ENCODE peak calls at places on chromosomes 4 and X, in four cellular contexts. V is right lobe of liver, K is A549, Z is Peyer's patch. D is an unnamed sample.

GRCh38 chr4:81663368-81663767 is 191.7 kb upstream of the RASGEF1B start:
- DNase-seq in V (peak; percentile 61), K (no peak), Z (no peak), D (no peak)

GRCh38 chr4:7581477-7581876 is 146.7 kb upstream of the PSAPL1 start:
- DNase-seq in K (no peak), V (no peak), Z (no peak), D (peak; percentile 29)

GRCh38 chr4:71396382-71396781 is 57.6 kb downstream of the SLC4A4 start:
- DNase-seq in K (no peak), Z (no peak), V (no peak), D (no peak)

GRCh38 chrX:16239211-16239610 is 71.9 kb downstream of the MAGEB17 start:
- DNase-seq in V (no peak), K (peak; percentile 2), Z (no peak), D (peak; percentile 10)

GRCh38 chrX:27583976-27584375 is 6.2 kb upstream of the DCAF8L2 start:
- DNase-seq in V (no peak), Z (no peak), K (no peak), D (no peak)

GRCh38 chr4:153451931-153452660 is 14.1 kb upstream of the TMEM131L start:
- DNase-seq in Z (no peak), V (no peak), K (no peak), D (no peak)

GRCh38 chrX:71859637-71860036 is 51.0 kb upstream of the NHSL2 start:
- DNase-seq in K (no peak), V (no peak), Z (no peak), D (no peak)

GRCh38 chr4:122819708-122820449 is 6.8 kb upstream of the FGF2 start:
- DNase-seq in V (no peak), K (no peak), Z (no peak), D (no peak)

GRCh38 chrX:53317365-53318069 is 36.1 kb upstream of the IQSEC2 start:
- DNase-seq in Z (peak; percentile 74), V (peak; percentile 50), K (peak; percentile 70), D (peak; percentile 40)

GRCh38 chr4:47383829-47384427 is 79.6 kb downstream of the COMMD8 start:
- DNase-seq in V (no peak), K (peak; percentile 1), Z (no peak), D (no peak)

GRCh38 chr4:81376720-81377119 is 95.0 kb downstream of the RASGEF1B start:
- DNase-seq in Z (no peak), V (no peak), K (no peak), D (no peak)

GRCh38 chr4:149102765-149103164 is 660.6 kb upstream of the NR3C2 start:
- DNase-seq in V (no peak), K (no peak), Z (no peak), D (no peak)

GRCh38 chrX:65871671-65872311 is 168.1 kb downstream of the VSIG4 start:
- DNase-seq in V (no peak), K (peak; percentile 22), Z (peak; percentile 31), D (no peak)

GRCh38 chr4:141375855-141376254 is 155.2 kb downstream of the ZNF330 start:
- DNase-seq in K (peak; percentile 65), V (no peak), Z (no peak), D (peak; percentile 63)

GRCh38 chr4:137956256-137956655 is 285.9 kb downstream of the SLC7A11 start:
- DNase-seq in V (no peak), Z (no peak), K (no peak), D (no peak)

GRCh38 chr4:105674011-105674410 is 34.5 kb downstream of the INTS12 start:
- DNase-seq in K (no peak), Z (no peak), V (no peak), D (no peak)

GRCh38 chr4:31051565-31051964 is 331.4 kb downstream of the PCDH7 start:
- DNase-seq in K (no peak), Z (no peak), V (no peak), D (no peak)

GRCh38 chr4:81469774-81470455 is 1.8 kb downstream of the RASGEF1B start:
- DNase-seq in K (no peak), V (no peak), Z (no peak), D (no peak)

GRCh38 chr4:99394913-99395312 is 40.2 kb downstream of the ADH7 start:
- DNase-seq in Z (no peak), V (no peak), K (no peak), D (no peak)

GRCh38 chrX:19875051-19875432 is 12.4 kb downstream of the SH3KBP1 start:
- DNase-seq in V (no peak), Z (peak; percentile 56), K (no peak), D (peak; percentile 4)

GRCh38 chrX:44693255-44693654 is 150.6 kb upstream of the DUSP21 start:
- DNase-seq in K (no peak), Z (no peak), V (no peak), D (no peak)

GRCh38 chr4:60721680-60722079 is 478.4 kb upstream of the ADGRL3 start:
- DNase-seq in K (no peak), V (no peak), Z (no peak), D (no peak)

GRCh38 chrX:2320089-2320488 is 180.7 kb downstream of the DHRSX start:
- DNase-seq in V (no peak), K (no peak), Z (no peak), D (no peak)

GRCh38 chrX:2317527-2318055 is 183.2 kb downstream of the DHRSX start:
- DNase-seq in K (no peak), V (no peak), Z (no peak), D (no peak)

GRCh38 chrX:2321411-2321810 is 179.4 kb downstream of the DHRSX start:
- DNase-seq in Z (no peak), K (no peak), V (no peak), D (no peak)

GRCh38 chrX:2318371-2318770 is 182.4 kb downstream of the DHRSX start:
- DNase-seq in Z (no peak), K (no peak), V (no peak), D (no peak)

GRCh38 chrX:2320580-2321327 is 180.0 kb downstream of the DHRSX start:
- DNase-seq in Z (no peak), K (peak; percentile 35), V (peak; percentile 92), D (no peak)
- TF ChIP-seq POLR2A in Z (no peak), K (no peak), V (peak; percentile 45), D (no peak)

DNA sequence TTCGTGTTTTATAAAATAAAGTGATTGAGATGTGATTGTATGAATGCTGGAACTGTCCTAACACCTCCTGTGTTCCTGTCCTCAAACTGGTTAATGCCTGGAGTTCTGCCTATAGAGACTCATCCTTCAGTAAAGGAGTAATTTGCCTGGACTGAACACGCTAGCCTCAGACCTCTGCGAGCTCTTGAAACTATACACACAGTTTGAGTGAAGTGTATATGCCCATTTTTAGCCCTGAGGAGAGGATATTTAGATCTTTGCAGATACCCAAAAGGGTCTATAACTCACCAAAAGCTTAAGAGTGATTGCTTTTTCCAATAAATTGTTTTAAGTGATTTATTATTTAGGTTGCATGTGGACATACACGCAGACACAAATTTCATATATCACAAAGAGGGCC is 29.9 kb upstream of the STIM2 start:
- DNase-seq in K (no peak), Z (no peak), V (no peak), D (no peak)
- TF ChIP-seq POLR2A in K (no peak), Z (no peak), V (no peak), D (no peak)

GRCh38 chr4:117893207-117893606 is 141.1 kb upstream of the NDST3 start:
- DNase-seq in Z (no peak), V (no peak), K (no peak), D (no peak)
- TF ChIP-seq POLR2A in Z (no peak), V (no peak), K (no peak), D (no peak)

GRCh38 chrX:151396827-151397740 is at the start of gene VMA21:
- DNase-seq in K (peak; percentile 61), V (peak; percentile 88), Z (peak; percentile 72), D (peak; percentile 56)
- TF ChIP-seq POLR2A in K (peak; percentile 64), V (peak; percentile 63), Z (peak; percentile 61), D (peak; percentile 58)

GRCh38 chr4:151099976-151100417 is 569 bp downstream of the RPS3A start:
- DNase-seq in V (no peak), Z (no peak), K (no peak), D (no peak)

GRCh38 chr4:151098191-151098590 is 1.2 kb upstream of the RPS3A start:
- DNase-seq in Z (no peak), K (no peak), V (no peak), D (no peak)

GRCh38 chr4:151097759-151098158 is 1.7 kb upstream of the RPS3A start:
- DNase-seq in Z (no peak), K (no peak), V (no peak), D (no peak)

GRCh38 chr4:151100517-151100916 is 1.1 kb downstream of the RPS3A start:
- DNase-seq in V (no peak), K (no peak), Z (no peak), D (no peak)

GRCh38 chr4:151099226-151099975 is at the start of gene RPS3A:
- DNase-seq in Z (peak; percentile 94), V (peak; percentile 97), K (peak; percentile 79), D (peak; percentile 63)
- TF ChIP-seq POLR2A in Z (peak; percentile 32), V (peak; percentile 74), K (peak; percentile 80), D (peak; percentile 64)

GRCh38 chrX:118974088-118974907 is at the start of gene LONRF3:
- DNase-seq in Z (peak; percentile 73), K (peak; percentile 53), V (peak; percentile 86), D (no peak)
- TF ChIP-seq POLR2A in Z (peak; percentile 53), K (peak; percentile 81), V (peak; percentile 94), D (no peak)

GRCh38 chr4:685681-686218 is 3.2 kb downstream of the SLC49A3 start:
- DNase-seq in K (no peak), V (no peak), Z (no peak), D (no peak)

GRCh38 chr4:686371-687040 is 2.4 kb downstream of the SLC49A3 start:
- DNase-seq in K (no peak), Z (no peak), V (no peak), D (no peak)

GRCh38 chr4:687975-688694 is 816 bp downstream of the SLC49A3 start:
- DNase-seq in Z (no peak), K (no peak), V (peak; percentile 79), D (no peak)

GRCh38 chr4:688695-689497 is at the start of gene SLC49A3:
- DNase-seq in K (no peak), V (peak; percentile 59), Z (no peak), D (no peak)

DNA sequence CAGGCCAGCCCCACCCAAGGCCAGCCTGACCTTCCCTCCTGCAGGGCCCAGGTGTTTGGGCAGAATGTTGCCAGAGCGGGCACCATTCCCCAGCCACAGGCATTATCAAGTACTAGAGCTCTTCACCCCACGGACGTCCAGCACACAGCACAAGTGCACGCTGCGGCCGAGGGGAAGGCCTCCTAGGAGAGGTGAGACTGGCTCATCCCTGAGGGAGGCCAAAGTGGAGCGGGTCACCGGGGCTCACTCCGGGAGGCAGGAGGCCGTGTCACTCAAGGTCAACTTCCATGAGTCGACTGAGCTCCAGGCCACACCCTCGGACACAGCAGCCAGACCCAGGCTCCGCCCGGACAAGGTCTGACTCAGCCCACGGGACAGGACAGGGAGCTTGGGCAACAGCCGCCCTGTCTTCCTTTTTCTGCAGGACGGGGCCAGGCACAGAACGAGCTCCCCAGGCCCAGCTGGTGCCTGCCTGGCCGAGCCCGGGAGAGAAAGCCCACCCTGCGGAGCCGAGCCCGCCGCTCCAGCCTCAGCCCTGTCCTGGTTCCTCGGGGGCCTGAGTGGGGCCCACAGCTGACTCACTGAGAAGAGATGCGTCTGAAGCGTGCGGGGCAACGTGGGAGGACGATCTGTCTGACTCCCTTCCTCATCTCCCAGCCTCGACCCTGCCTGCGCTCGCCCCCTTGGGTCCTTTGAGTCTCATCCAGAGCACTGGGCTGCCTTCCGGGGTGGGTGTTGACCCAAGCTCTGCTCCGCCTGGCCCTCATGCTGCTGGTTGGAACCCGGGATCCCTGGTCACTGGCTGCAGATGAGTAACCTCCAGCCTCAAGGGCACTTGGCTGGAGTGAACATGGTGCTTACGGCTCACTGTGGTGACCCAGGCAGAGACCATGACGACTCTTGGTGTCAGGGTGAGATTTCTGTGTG is 1.6 kb downstream of the SLC49A3 start:
- DNase-seq in V (peak; percentile 95), K (peak; percentile 91), Z (peak; percentile 54), D (peak; percentile 99)
- TF ChIP-seq POLR2A in V (peak; percentile 66), K (peak; percentile 52), Z (peak; percentile 33), D (peak; percentile 66)

D was measured in H54.